ENCODE peak calls at places on chromosome 12, in eight cellular contexts. One of them, this sample, is unnamed.

GRCh38 chr12:64256166-64256800 is 34.2 kb upstream of the KICS2 start:
- DNase-seq in activated CD4-positive, alpha-beta T cell treated with anti-CD3 and anti-CD28 coated beads for 48 hours: no peak
- DNase-seq in left ventricle myocardium superior: no peak
- DNase-seq in gastrocnemius medialis: no peak
- DNase-seq in right lobe of liver: no peak
- DNase-seq in body of pancreas: no peak
- DNase-seq in T follicular helper cell: no peak
- DNase-seq in RCC 7860: peak; percentile 41
- DNase-seq in this sample: no peak

GRCh38 chr12:94534761-94535613 is 75.3 kb upstream of the CEP83 start:
- DNase-seq in T follicular helper cell: no peak
- DNase-seq in activated CD4-positive, alpha-beta T cell treated with anti-CD3 and anti-CD28 coated beads for 48 hours: no peak
- DNase-seq in left ventricle myocardium superior: no peak
- DNase-seq in right lobe of liver: no peak
- DNase-seq in gastrocnemius medialis: no peak
- DNase-seq in RCC 7860: no peak
- DNase-seq in body of pancreas: no peak
- DNase-seq in this sample: no peak

GRCh38 chr12:68267892-68268396 is 14.5 kb upstream of the IL22 start:
- DNase-seq in RCC 7860: no peak
- DNase-seq in right lobe of liver: no peak
- DNase-seq in gastrocnemius medialis: no peak
- DNase-seq in body of pancreas: no peak
- DNase-seq in activated CD4-positive, alpha-beta T cell treated with anti-CD3 and anti-CD28 coated beads for 48 hours: no peak
- DNase-seq in T follicular helper cell: no peak
- DNase-seq in left ventricle myocardium superior: no peak
- DNase-seq in this sample: no peak

GRCh38 chr12:84497819-84498218 is 414.8 kb downstream of the SLC6A15 start:
- DNase-seq in right lobe of liver: no peak
- DNase-seq in T follicular helper cell: no peak
- DNase-seq in RCC 7860: no peak
- DNase-seq in gastrocnemius medialis: no peak
- DNase-seq in left ventricle myocardium superior: no peak
- DNase-seq in body of pancreas: no peak
- DNase-seq in activated CD4-positive, alpha-beta T cell treated with anti-CD3 and anti-CD28 coated beads for 48 hours: peak; percentile 10
- DNase-seq in this sample: no peak

GRCh38 chr12:131710464-131711457 is at the start of gene SFSWAP:
- DNase-seq in T follicular helper cell: peak; percentile 62
- DNase-seq in left ventricle myocardium superior: peak; percentile 87
- DNase-seq in activated CD4-positive, alpha-beta T cell treated with anti-CD3 and anti-CD28 coated beads for 48 hours: peak; percentile 82
- DNase-seq in body of pancreas: peak; percentile 62
- DNase-seq in RCC 7860: peak; percentile 47
- DNase-seq in gastrocnemius medialis: peak; percentile 46
- DNase-seq in right lobe of liver: peak; percentile 82
- DNase-seq in this sample: peak; percentile 61

GRCh38 chr12:26028953-26029740 is 70.7 kb downstream of the RASSF8 start:
- DNase-seq in activated CD4-positive, alpha-beta T cell treated with anti-CD3 and anti-CD28 coated beads for 48 hours: peak; percentile 20
- DNase-seq in gastrocnemius medialis: no peak
- DNase-seq in RCC 7860: peak; percentile 17
- DNase-seq in body of pancreas: no peak
- DNase-seq in T follicular helper cell: no peak
- DNase-seq in right lobe of liver: no peak
- DNase-seq in left ventricle myocardium superior: no peak
- DNase-seq in this sample: no peak

GRCh38 chr12:60863421-60863820 is 1267.6 kb downstream of the SLC16A7 start:
- DNase-seq in left ventricle myocardium superior: no peak
- DNase-seq in RCC 7860: no peak
- DNase-seq in activated CD4-positive, alpha-beta T cell treated with anti-CD3 and anti-CD28 coated beads for 48 hours: no peak
- DNase-seq in T follicular helper cell: no peak
- DNase-seq in gastrocnemius medialis: no peak
- DNase-seq in right lobe of liver: no peak
- DNase-seq in body of pancreas: no peak
- DNase-seq in this sample: no peak

GRCh38 chr12:990308-990648 is 745 bp upstream of the ERC1 start:
- DNase-seq in left ventricle myocardium superior: peak; percentile 82
- DNase-seq in body of pancreas: peak; percentile 78
- DNase-seq in T follicular helper cell: peak; percentile 22
- DNase-seq in RCC 7860: peak; percentile 30
- DNase-seq in right lobe of liver: peak; percentile 79
- DNase-seq in activated CD4-positive, alpha-beta T cell treated with anti-CD3 and anti-CD28 coated beads for 48 hours: peak; percentile 74
- DNase-seq in gastrocnemius medialis: peak; percentile 23
- DNase-seq in this sample: no peak

GRCh38 chr12:108320503-108321293 is 18.4 kb downstream of the CMKLR1 start:
- DNase-seq in activated CD4-positive, alpha-beta T cell treated with anti-CD3 and anti-CD28 coated beads for 48 hours: no peak
- DNase-seq in body of pancreas: no peak
- DNase-seq in RCC 7860: no peak
- DNase-seq in T follicular helper cell: no peak
- DNase-seq in gastrocnemius medialis: no peak
- DNase-seq in right lobe of liver: no peak
- DNase-seq in left ventricle myocardium superior: no peak
- DNase-seq in this sample: no peak

GRCh38 chr12:27696293-27696652 is at the start of gene REP15:
- DNase-seq in right lobe of liver: no peak
- DNase-seq in activated CD4-positive, alpha-beta T cell treated with anti-CD3 and anti-CD28 coated beads for 48 hours: no peak
- DNase-seq in RCC 7860: no peak
- DNase-seq in body of pancreas: no peak
- DNase-seq in T follicular helper cell: no peak
- DNase-seq in left ventricle myocardium superior: no peak
- DNase-seq in gastrocnemius medialis: no peak
- DNase-seq in this sample: no peak

GRCh38 chr12:52235822-52236291 is 2.8 kb downstream of the KRT7 start:
- DNase-seq in T follicular helper cell: no peak
- DNase-seq in activated CD4-positive, alpha-beta T cell treated with anti-CD3 and anti-CD28 coated beads for 48 hours: no peak
- DNase-seq in right lobe of liver: no peak
- DNase-seq in left ventricle myocardium superior: no peak
- DNase-seq in RCC 7860: no peak
- DNase-seq in gastrocnemius medialis: no peak
- DNase-seq in body of pancreas: peak; percentile 90
- DNase-seq in this sample: no peak

GRCh38 chr12:122064034-122064777 is 14.3 kb upstream of the MLXIP start:
- DNase-seq in T follicular helper cell: no peak
- DNase-seq in body of pancreas: peak; percentile 99
- DNase-seq in right lobe of liver: peak; percentile 71
- DNase-seq in left ventricle myocardium superior: peak; percentile 92
- DNase-seq in RCC 7860: peak; percentile 97
- DNase-seq in activated CD4-positive, alpha-beta T cell treated with anti-CD3 and anti-CD28 coated beads for 48 hours: peak; percentile 68
- DNase-seq in gastrocnemius medialis: peak; percentile 33
- DNase-seq in this sample: no peak

GRCh38 chr12:123024819-123025391 is 44.4 kb downstream of the ARL6IP4 start:
- DNase-seq in RCC 7860: no peak
- DNase-seq in T follicular helper cell: no peak
- DNase-seq in left ventricle myocardium superior: no peak
- DNase-seq in right lobe of liver: no peak
- DNase-seq in body of pancreas: no peak
- DNase-seq in activated CD4-positive, alpha-beta T cell treated with anti-CD3 and anti-CD28 coated beads for 48 hours: peak; percentile 44
- DNase-seq in gastrocnemius medialis: no peak
- DNase-seq in this sample: no peak

GRCh38 chr12:89875225-89875624 is 166.6 kb upstream of the ATP2B1 start:
- DNase-seq in left ventricle myocardium superior: no peak
- DNase-seq in body of pancreas: no peak
- DNase-seq in RCC 7860: no peak
- DNase-seq in activated CD4-positive, alpha-beta T cell treated with anti-CD3 and anti-CD28 coated beads for 48 hours: no peak
- DNase-seq in T follicular helper cell: no peak
- DNase-seq in right lobe of liver: no peak
- DNase-seq in gastrocnemius medialis: no peak
- DNase-seq in this sample: no peak

GRCh38 chr12:124583854-124584253 is 16.4 kb upstream of the NCOR2 start:
- DNase-seq in RCC 7860: no peak
- DNase-seq in T follicular helper cell: no peak
- DNase-seq in activated CD4-positive, alpha-beta T cell treated with anti-CD3 and anti-CD28 coated beads for 48 hours: no peak
- DNase-seq in left ventricle myocardium superior: no peak
- DNase-seq in body of pancreas: no peak
- DNase-seq in gastrocnemius medialis: no peak
- DNase-seq in right lobe of liver: no peak
- DNase-seq in this sample: no peak

GRCh38 chr12:79782197-79782890 is 91.6 kb upstream of the PAWR start:
- DNase-seq in right lobe of liver: no peak
- DNase-seq in left ventricle myocardium superior: no peak
- DNase-seq in RCC 7860: no peak
- DNase-seq in T follicular helper cell: no peak
- DNase-seq in gastrocnemius medialis: no peak
- DNase-seq in body of pancreas: no peak
- DNase-seq in activated CD4-positive, alpha-beta T cell treated with anti-CD3 and anti-CD28 coated beads for 48 hours: no peak
- DNase-seq in this sample: no peak

GRCh38 chr12:124159655-124160054 is 135.2 kb upstream of the RFLNA start:
- DNase-seq in gastrocnemius medialis: no peak
- DNase-seq in right lobe of liver: no peak
- DNase-seq in activated CD4-positive, alpha-beta T cell treated with anti-CD3 and anti-CD28 coated beads for 48 hours: no peak
- DNase-seq in body of pancreas: no peak
- DNase-seq in RCC 7860: no peak
- DNase-seq in left ventricle myocardium superior: no peak
- DNase-seq in T follicular helper cell: no peak
- DNase-seq in this sample: no peak

GRCh38 chr12:109892748-109893147 is 7.3 kb upstream of the TCHP start:
- DNase-seq in right lobe of liver: no peak
- DNase-seq in gastrocnemius medialis: no peak
- DNase-seq in activated CD4-positive, alpha-beta T cell treated with anti-CD3 and anti-CD28 coated beads for 48 hours: no peak
- DNase-seq in body of pancreas: no peak
- DNase-seq in RCC 7860: no peak
- DNase-seq in T follicular helper cell: no peak
- DNase-seq in left ventricle myocardium superior: no peak
- DNase-seq in this sample: no peak

GRCh38 chr12:62931481-62931880 is 3.5 kb downstream of the PPM1H start:
- DNase-seq in left ventricle myocardium superior: no peak
- DNase-seq in body of pancreas: no peak
- DNase-seq in gastrocnemius medialis: no peak
- DNase-seq in right lobe of liver: no peak
- DNase-seq in RCC 7860: no peak
- DNase-seq in activated CD4-positive, alpha-beta T cell treated with anti-CD3 and anti-CD28 coated beads for 48 hours: no peak
- DNase-seq in T follicular helper cell: no peak
- DNase-seq in this sample: no peak

GRCh38 chr12:128021561-128021960 is 245.4 kb upstream of the TMEM132C start:
- DNase-seq in RCC 7860: no peak
- DNase-seq in left ventricle myocardium superior: no peak
- DNase-seq in gastrocnemius medialis: no peak
- DNase-seq in right lobe of liver: no peak
- DNase-seq in body of pancreas: no peak
- DNase-seq in activated CD4-positive, alpha-beta T cell treated with anti-CD3 and anti-CD28 coated beads for 48 hours: no peak
- DNase-seq in T follicular helper cell: no peak
- DNase-seq in this sample: no peak

GRCh38 chr12:66409195-66409871 is 107.0 kb downstream of the HELB start:
- DNase-seq in gastrocnemius medialis: no peak
- DNase-seq in T follicular helper cell: peak; percentile 5
- DNase-seq in activated CD4-positive, alpha-beta T cell treated with anti-CD3 and anti-CD28 coated beads for 48 hours: peak; percentile 34
- DNase-seq in body of pancreas: peak; percentile 31
- DNase-seq in right lobe of liver: no peak
- DNase-seq in left ventricle myocardium superior: no peak
- DNase-seq in RCC 7860: peak; percentile 23
- DNase-seq in this sample: no peak

GRCh38 chr12:24379493-24379892 is 430.0 kb upstream of the SOX5 start:
- DNase-seq in body of pancreas: no peak
- DNase-seq in RCC 7860: no peak
- DNase-seq in left ventricle myocardium superior: no peak
- DNase-seq in activated CD4-positive, alpha-beta T cell treated with anti-CD3 and anti-CD28 coated beads for 48 hours: no peak
- DNase-seq in T follicular helper cell: no peak
- DNase-seq in gastrocnemius medialis: no peak
- DNase-seq in right lobe of liver: no peak
- DNase-seq in this sample: no peak

GRCh38 chr12:11540615-11541014 is 108.9 kb upstream of the ETV6 start:
- DNase-seq in right lobe of liver: no peak
- DNase-seq in body of pancreas: no peak
- DNase-seq in left ventricle myocardium superior: no peak
- DNase-seq in activated CD4-positive, alpha-beta T cell treated with anti-CD3 and anti-CD28 coated beads for 48 hours: no peak
- DNase-seq in T follicular helper cell: no peak
- DNase-seq in RCC 7860: no peak
- DNase-seq in gastrocnemius medialis: no peak
- DNase-seq in this sample: no peak

GRCh38 chr12:114045333-114045732 is 79.2 kb upstream of the RBM19 start:
- DNase-seq in activated CD4-positive, alpha-beta T cell treated with anti-CD3 and anti-CD28 coated beads for 48 hours: no peak
- DNase-seq in RCC 7860: no peak
- DNase-seq in left ventricle myocardium superior: no peak
- DNase-seq in T follicular helper cell: no peak
- DNase-seq in right lobe of liver: peak; percentile 51
- DNase-seq in gastrocnemius medialis: no peak
- DNase-seq in body of pancreas: no peak
- DNase-seq in this sample: no peak

GRCh38 chr12:104669851-104670337 is 213.1 kb downstream of the CHST11 start:
- DNase-seq in right lobe of liver: no peak
- DNase-seq in T follicular helper cell: no peak
- DNase-seq in left ventricle myocardium superior: peak; percentile 74
- DNase-seq in activated CD4-positive, alpha-beta T cell treated with anti-CD3 and anti-CD28 coated beads for 48 hours: no peak
- DNase-seq in body of pancreas: peak; percentile 54
- DNase-seq in gastrocnemius medialis: no peak
- DNase-seq in RCC 7860: no peak
- DNase-seq in this sample: no peak

GRCh38 chr12:111100003-111100402 is 179.6 kb upstream of the MYL2 start:
- DNase-seq in left ventricle myocardium superior: no peak
- DNase-seq in body of pancreas: no peak
- DNase-seq in right lobe of liver: no peak
- DNase-seq in T follicular helper cell: no peak
- DNase-seq in activated CD4-positive, alpha-beta T cell treated with anti-CD3 and anti-CD28 coated beads for 48 hours: no peak
- DNase-seq in gastrocnemius medialis: no peak
- DNase-seq in RCC 7860: no peak
- DNase-seq in this sample: no peak

GRCh38 chr12:78062781-78063180 is 232.1 kb downstream of the NAV3 start:
- DNase-seq in gastrocnemius medialis: no peak
- DNase-seq in activated CD4-positive, alpha-beta T cell treated with anti-CD3 and anti-CD28 coated beads for 48 hours: no peak
- DNase-seq in left ventricle myocardium superior: peak; percentile 42
- DNase-seq in T follicular helper cell: no peak
- DNase-seq in RCC 7860: no peak
- DNase-seq in right lobe of liver: no peak
- DNase-seq in body of pancreas: peak; percentile 20
- DNase-seq in this sample: no peak

GRCh38 chr12:67069451-67070306 is 199.5 kb upstream of the CAND1 start:
- DNase-seq in activated CD4-positive, alpha-beta T cell treated with anti-CD3 and anti-CD28 coated beads for 48 hours: peak; percentile 54
- DNase-seq in left ventricle myocardium superior: peak; percentile 53
- DNase-seq in RCC 7860: no peak
- DNase-seq in body of pancreas: peak; percentile 38
- DNase-seq in gastrocnemius medialis: no peak
- DNase-seq in right lobe of liver: no peak
- DNase-seq in T follicular helper cell: peak; percentile 9
- DNase-seq in this sample: no peak

GRCh38 chr12:69026341-69026740 is 93.4 kb upstream of the CPM start:
- DNase-seq in T follicular helper cell: no peak
- DNase-seq in body of pancreas: peak; percentile 21
- DNase-seq in gastrocnemius medialis: no peak
- DNase-seq in activated CD4-positive, alpha-beta T cell treated with anti-CD3 and anti-CD28 coated beads for 48 hours: no peak
- DNase-seq in right lobe of liver: no peak
- DNase-seq in RCC 7860: no peak
- DNase-seq in left ventricle myocardium superior: no peak
- DNase-seq in this sample: no peak

GRCh38 chr12:122293081-122293480 is 26.8 kb upstream of the VPS33A start:
- DNase-seq in body of pancreas: no peak
- DNase-seq in activated CD4-positive, alpha-beta T cell treated with anti-CD3 and anti-CD28 coated beads for 48 hours: no peak
- DNase-seq in right lobe of liver: no peak
- DNase-seq in gastrocnemius medialis: no peak
- DNase-seq in left ventricle myocardium superior: no peak
- DNase-seq in T follicular helper cell: no peak
- DNase-seq in RCC 7860: no peak
- DNase-seq in this sample: no peak

GRCh38 chr12:42978718-42979117 is 389.2 kb upstream of the PRICKLE1 start:
- DNase-seq in left ventricle myocardium superior: no peak
- DNase-seq in gastrocnemius medialis: no peak
- DNase-seq in activated CD4-positive, alpha-beta T cell treated with anti-CD3 and anti-CD28 coated beads for 48 hours: no peak
- DNase-seq in body of pancreas: no peak
- DNase-seq in T follicular helper cell: no peak
- DNase-seq in right lobe of liver: no peak
- DNase-seq in RCC 7860: no peak
- DNase-seq in this sample: no peak